ENCODE peak calls at places on chromosomes 6 and 20, in ten cellular contexts. One of them, this sample, is unnamed.

GRCh38 chr6:837380-837779 is 144.4 kb upstream of the EXOC2 start:
- DNase-seq in body of pancreas: no peak
- DNase-seq in fibroblast of mammary gland: no peak
- DNase-seq in mesenchymal stem cell: no peak
- DNase-seq in lower leg skin: no peak
- DNase-seq in IMR-90: no peak
- DNase-seq in GM23248: no peak
- DNase-seq in cardiac fibroblast: no peak
- DNase-seq in fibroblast of villous mesenchyme: peak; percentile 40
- DNase-seq in OCI-LY7: no peak
- DNase-seq in this sample: no peak

GRCh38 chr6:5466459-5466858 is 205.1 kb downstream of the FARS2 start:
- DNase-seq in body of pancreas: no peak
- DNase-seq in fibroblast of mammary gland: peak; percentile 76
- DNase-seq in mesenchymal stem cell: peak; percentile 86
- DNase-seq in lower leg skin: no peak
- DNase-seq in IMR-90: peak; percentile 88
- DNase-seq in GM23248: peak; percentile 88
- DNase-seq in cardiac fibroblast: peak; percentile 69
- DNase-seq in fibroblast of villous mesenchyme: peak; percentile 73
- DNase-seq in OCI-LY7: no peak
- DNase-seq in this sample: peak; percentile 70

GRCh38 chr6:42512498-42513042 is 51.3 kb upstream of the UBR2 start:
- DNase-seq in body of pancreas: no peak
- DNase-seq in fibroblast of mammary gland: no peak
- DNase-seq in mesenchymal stem cell: peak; percentile 24
- DNase-seq in lower leg skin: no peak
- DNase-seq in IMR-90: no peak
- DNase-seq in GM23248: no peak
- DNase-seq in cardiac fibroblast: no peak
- DNase-seq in fibroblast of villous mesenchyme: no peak
- DNase-seq in OCI-LY7: no peak
- DNase-seq in this sample: no peak

GRCh38 chr6:142474446-142475289 is 172.9 kb downstream of the ADGRG6 start:
- DNase-seq in body of pancreas: peak; percentile 19
- DNase-seq in fibroblast of mammary gland: peak; percentile 70
- DNase-seq in mesenchymal stem cell: peak; percentile 67
- DNase-seq in lower leg skin: no peak
- DNase-seq in IMR-90: peak; percentile 76
- DNase-seq in GM23248: peak; percentile 65
- DNase-seq in cardiac fibroblast: peak; percentile 74
- DNase-seq in fibroblast of villous mesenchyme: peak; percentile 73
- DNase-seq in OCI-LY7: peak; percentile 47
- DNase-seq in this sample: peak; percentile 76

GRCh38 chr6:148593813-148594170 is 153.0 kb upstream of the UST start:
- DNase-seq in body of pancreas: no peak
- DNase-seq in fibroblast of mammary gland: peak; percentile 70
- DNase-seq in mesenchymal stem cell: peak; percentile 77
- DNase-seq in lower leg skin: no peak
- DNase-seq in IMR-90: no peak
- DNase-seq in GM23248: peak; percentile 29
- DNase-seq in cardiac fibroblast: peak; percentile 19
- DNase-seq in fibroblast of villous mesenchyme: peak; percentile 66
- DNase-seq in OCI-LY7: no peak
- DNase-seq in this sample: no peak

GRCh38 chr6:143750945-143751344 is 73.2 kb downstream of the PHACTR2 start:
- DNase-seq in body of pancreas: no peak
- DNase-seq in fibroblast of mammary gland: no peak
- DNase-seq in mesenchymal stem cell: no peak
- DNase-seq in lower leg skin: no peak
- DNase-seq in IMR-90: no peak
- DNase-seq in GM23248: no peak
- DNase-seq in cardiac fibroblast: no peak
- DNase-seq in fibroblast of villous mesenchyme: no peak
- DNase-seq in OCI-LY7: no peak
- DNase-seq in this sample: no peak

GRCh38 chr6:29516108-29516507 is 28.4 kb upstream of the MAS1L start:
- DNase-seq in body of pancreas: no peak
- DNase-seq in fibroblast of mammary gland: peak; percentile 73
- DNase-seq in mesenchymal stem cell: no peak
- DNase-seq in lower leg skin: no peak
- DNase-seq in IMR-90: peak; percentile 5
- DNase-seq in GM23248: peak; percentile 57
- DNase-seq in cardiac fibroblast: no peak
- DNase-seq in fibroblast of villous mesenchyme: peak; percentile 4
- DNase-seq in OCI-LY7: no peak
- DNase-seq in this sample: peak; percentile 7

GRCh38 chr20:50260480-50261221 is 70.0 kb downstream of the CEBPB start:
- DNase-seq in body of pancreas: no peak
- DNase-seq in fibroblast of mammary gland: no peak
- DNase-seq in mesenchymal stem cell: no peak
- DNase-seq in lower leg skin: no peak
- DNase-seq in IMR-90: no peak
- DNase-seq in GM23248: peak; percentile 29
- DNase-seq in cardiac fibroblast: no peak
- DNase-seq in fibroblast of villous mesenchyme: no peak
- DNase-seq in OCI-LY7: no peak
- DNase-seq in this sample: no peak

GRCh38 chr6:170042596-170043118 is 248.2 kb downstream of the DLL1 start:
- DNase-seq in body of pancreas: no peak
- DNase-seq in fibroblast of mammary gland: no peak
- DNase-seq in mesenchymal stem cell: no peak
- DNase-seq in lower leg skin: no peak
- DNase-seq in IMR-90: no peak
- DNase-seq in GM23248: no peak
- DNase-seq in cardiac fibroblast: no peak
- DNase-seq in fibroblast of villous mesenchyme: no peak
- DNase-seq in OCI-LY7: no peak
- DNase-seq in this sample: no peak

GRCh38 chr20:51379601-51380341 is 162.7 kb downstream of the NFATC2 start:
- DNase-seq in body of pancreas: no peak
- DNase-seq in fibroblast of mammary gland: peak; percentile 38
- DNase-seq in mesenchymal stem cell: no peak
- DNase-seq in lower leg skin: no peak
- DNase-seq in IMR-90: no peak
- DNase-seq in GM23248: no peak
- DNase-seq in cardiac fibroblast: no peak
- DNase-seq in fibroblast of villous mesenchyme: no peak
- DNase-seq in OCI-LY7: no peak
- DNase-seq in this sample: no peak

GRCh38 chr6:134347916-134348805 is 30.2 kb upstream of the SGK1 start:
- DNase-seq in body of pancreas: no peak
- DNase-seq in fibroblast of mammary gland: peak; percentile 99
- DNase-seq in mesenchymal stem cell: peak; percentile 72
- DNase-seq in lower leg skin: peak; percentile 49
- DNase-seq in IMR-90: peak; percentile 96
- DNase-seq in GM23248: peak; percentile 93
- DNase-seq in cardiac fibroblast: peak; percentile 82
- DNase-seq in fibroblast of villous mesenchyme: peak; percentile 85
- DNase-seq in OCI-LY7: no peak
- DNase-seq in this sample: peak; percentile 91

GRCh38 chr6:96391776-96392175 is 129.8 kb upstream of the UFL1 start:
- DNase-seq in body of pancreas: peak; percentile 31
- DNase-seq in fibroblast of mammary gland: no peak
- DNase-seq in mesenchymal stem cell: no peak
- DNase-seq in lower leg skin: no peak
- DNase-seq in IMR-90: no peak
- DNase-seq in GM23248: peak; percentile 1
- DNase-seq in cardiac fibroblast: peak; percentile 0
- DNase-seq in fibroblast of villous mesenchyme: no peak
- DNase-seq in OCI-LY7: no peak
- DNase-seq in this sample: no peak

GRCh38 chr6:140001851-140002301 is 627.4 kb upstream of the CITED2 start:
- DNase-seq in body of pancreas: no peak
- DNase-seq in fibroblast of mammary gland: peak; percentile 75
- DNase-seq in mesenchymal stem cell: no peak
- DNase-seq in lower leg skin: no peak
- DNase-seq in IMR-90: peak; percentile 67
- DNase-seq in GM23248: peak; percentile 72
- DNase-seq in cardiac fibroblast: peak; percentile 39
- DNase-seq in fibroblast of villous mesenchyme: no peak
- DNase-seq in OCI-LY7: no peak
- DNase-seq in this sample: no peak

DNA sequence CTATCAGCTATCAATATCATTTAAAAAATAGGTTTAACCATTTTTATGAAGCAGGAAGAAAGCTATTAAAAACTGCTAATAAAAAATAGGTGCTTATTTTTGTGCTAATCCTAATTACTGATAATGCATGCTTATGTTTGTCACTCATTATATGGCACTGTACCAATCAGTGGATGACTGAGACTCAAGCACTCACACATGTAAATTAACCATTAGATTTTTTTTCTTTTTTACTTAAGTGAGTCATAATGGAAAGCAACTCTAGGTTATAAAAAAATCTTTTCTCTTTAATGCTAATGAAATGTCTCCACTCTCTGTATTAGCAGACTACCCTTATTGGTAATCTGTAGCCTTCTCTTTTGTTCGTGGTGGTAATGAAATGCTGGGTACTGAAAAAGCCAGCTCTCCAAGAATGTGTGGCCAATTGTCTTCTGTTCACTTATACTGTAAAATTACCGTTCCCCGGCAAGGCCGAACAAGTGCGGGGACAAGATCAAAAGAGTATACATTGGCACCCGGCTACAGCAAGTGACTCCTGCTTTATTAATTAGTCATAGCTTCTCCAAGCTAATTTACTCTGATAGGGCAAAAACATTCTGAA is 69.0 kb downstream of the AFG1L start:
- DNase-seq in body of pancreas: no peak
- DNase-seq in fibroblast of mammary gland: no peak
- DNase-seq in mesenchymal stem cell: no peak
- DNase-seq in lower leg skin: no peak
- DNase-seq in IMR-90: no peak
- DNase-seq in GM23248: peak; percentile 13
- DNase-seq in cardiac fibroblast: no peak
- DNase-seq in fibroblast of villous mesenchyme: no peak
- DNase-seq in OCI-LY7: no peak
- DNase-seq in this sample: no peak
- H3K4me3 ChIP-seq in body of pancreas: no peak overlapping the region
- H3K4me3 ChIP-seq in fibroblast of mammary gland: no peak overlapping the region
- H3K4me3 ChIP-seq in mesenchymal stem cell: no peak overlapping the region
- H3K4me3 ChIP-seq in lower leg skin: no peak overlapping the region
- H3K4me3 ChIP-seq in IMR-90: no peak overlapping the region
- H3K4me3 ChIP-seq in GM23248: no peak overlapping the region
- H3K4me3 ChIP-seq in cardiac fibroblast: no peak overlapping the region
- H3K4me3 ChIP-seq in fibroblast of villous mesenchyme: no peak overlapping the region
- H3K4me3 ChIP-seq in OCI-LY7: no peak overlapping the region
- H3K4me3 ChIP-seq in this sample: no peak overlapping the region

GRCh38 chr20:59026904-59027745 is 5.0 kb downstream of the ATP5F1E start:
- DNase-seq in body of pancreas: no peak
- DNase-seq in fibroblast of mammary gland: no peak
- DNase-seq in mesenchymal stem cell: no peak
- DNase-seq in lower leg skin: no peak
- DNase-seq in IMR-90: no peak
- DNase-seq in GM23248: no peak
- DNase-seq in cardiac fibroblast: no peak
- DNase-seq in fibroblast of villous mesenchyme: no peak
- DNase-seq in OCI-LY7: no peak
- DNase-seq in this sample: no peak
- H3K4me3 ChIP-seq in body of pancreas: no peak overlapping the region
- H3K4me3 ChIP-seq in fibroblast of mammary gland: no peak overlapping the region
- H3K4me3 ChIP-seq in mesenchymal stem cell: no peak overlapping the region
- H3K4me3 ChIP-seq in lower leg skin: no peak overlapping the region
- H3K4me3 ChIP-seq in IMR-90: no peak overlapping the region
- H3K4me3 ChIP-seq in GM23248: no peak overlapping the region
- H3K4me3 ChIP-seq in cardiac fibroblast: no peak overlapping the region
- H3K4me3 ChIP-seq in fibroblast of villous mesenchyme: no peak overlapping the region
- H3K4me3 ChIP-seq in OCI-LY7: no peak overlapping the region
- H3K4me3 ChIP-seq in this sample: no peak overlapping the region

DNA sequence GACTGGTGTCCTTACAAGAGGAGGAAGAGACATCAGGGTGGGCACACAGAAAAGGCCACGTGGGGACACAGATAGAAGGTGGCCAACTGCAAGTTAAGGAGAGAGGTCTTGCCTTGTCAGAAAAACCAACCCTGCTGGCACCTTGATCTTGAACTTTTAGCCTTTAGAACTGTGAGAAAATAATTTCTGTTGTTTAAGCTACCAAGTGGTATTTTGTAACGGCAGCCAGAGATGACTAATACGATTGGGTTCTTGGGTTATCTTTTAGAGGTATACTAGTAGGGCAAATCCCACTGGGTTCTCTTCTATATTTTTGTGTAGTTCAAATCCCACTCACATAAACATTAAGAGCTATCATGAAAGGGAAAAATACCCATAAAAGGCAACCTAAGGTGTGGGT is 31.9 kb upstream of the ZBTB24 start:
- DNase-seq in body of pancreas: no peak
- DNase-seq in fibroblast of mammary gland: no peak
- DNase-seq in mesenchymal stem cell: no peak
- DNase-seq in lower leg skin: no peak
- DNase-seq in IMR-90: no peak
- DNase-seq in GM23248: no peak
- DNase-seq in cardiac fibroblast: no peak
- DNase-seq in fibroblast of villous mesenchyme: no peak
- DNase-seq in OCI-LY7: no peak
- DNase-seq in this sample: no peak
- H3K4me3 ChIP-seq in body of pancreas: no peak overlapping the region
- H3K4me3 ChIP-seq in fibroblast of mammary gland: no peak overlapping the region
- H3K4me3 ChIP-seq in mesenchymal stem cell: no peak overlapping the region
- H3K4me3 ChIP-seq in lower leg skin: no peak overlapping the region
- H3K4me3 ChIP-seq in IMR-90: no peak overlapping the region
- H3K4me3 ChIP-seq in GM23248: no peak overlapping the region
- H3K4me3 ChIP-seq in cardiac fibroblast: no peak overlapping the region
- H3K4me3 ChIP-seq in fibroblast of villous mesenchyme: no peak overlapping the region
- H3K4me3 ChIP-seq in OCI-LY7: no peak overlapping the region
- H3K4me3 ChIP-seq in this sample: no peak overlapping the region

DNA sequence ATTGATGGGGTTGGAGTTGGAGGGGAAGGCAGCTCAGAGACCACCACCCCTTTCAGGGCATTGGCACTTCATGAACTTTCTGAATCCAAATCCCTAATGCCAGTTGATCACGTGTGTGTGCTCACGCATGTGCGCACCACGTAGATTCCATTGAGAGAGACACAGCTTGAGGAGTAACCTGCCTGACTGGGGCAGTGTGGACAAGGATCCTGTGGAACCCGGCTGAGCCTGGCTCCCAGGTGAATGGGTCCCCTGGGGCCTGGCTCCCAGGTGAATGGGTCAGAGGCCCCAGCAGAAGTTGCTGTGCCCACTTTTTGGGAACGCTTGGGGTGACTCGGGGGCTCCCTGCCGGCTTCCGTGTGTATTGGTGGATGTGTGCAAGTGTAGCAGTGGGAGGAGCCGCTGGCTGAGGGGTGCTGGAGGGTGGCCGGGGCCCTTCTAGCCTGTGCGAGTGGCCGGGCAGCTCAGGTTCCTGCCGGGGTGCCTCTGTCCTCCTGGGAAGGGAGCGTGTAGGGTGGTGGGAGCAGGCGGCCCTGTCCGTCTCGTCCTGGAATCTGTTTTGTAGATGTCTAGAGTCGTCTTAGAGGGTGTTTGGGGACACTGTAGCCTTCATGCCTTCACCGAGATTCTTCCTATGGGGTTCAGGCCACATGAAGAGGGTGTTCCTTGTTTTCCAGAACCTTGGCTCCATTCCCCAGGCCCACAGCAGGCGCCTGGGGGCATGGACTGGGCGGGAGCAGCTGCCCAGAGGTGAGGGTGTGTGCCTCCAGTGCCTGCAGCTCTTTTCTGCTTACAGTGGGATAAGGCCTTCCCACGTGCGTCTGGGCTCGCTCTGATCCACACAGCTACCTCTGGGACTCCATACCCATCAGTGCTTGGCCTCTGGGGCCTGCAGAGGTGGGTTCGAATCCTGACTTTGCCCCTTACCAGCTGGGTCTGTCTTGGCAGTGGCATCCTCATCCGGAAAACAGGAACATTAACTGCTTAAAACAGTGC is 3.2 kb downstream of the RBM38 start:
- DNase-seq in body of pancreas: no peak
- DNase-seq in fibroblast of mammary gland: no peak
- DNase-seq in mesenchymal stem cell: no peak
- DNase-seq in lower leg skin: no peak
- DNase-seq in IMR-90: no peak
- DNase-seq in GM23248: no peak
- DNase-seq in cardiac fibroblast: no peak
- DNase-seq in fibroblast of villous mesenchyme: no peak
- DNase-seq in OCI-LY7: no peak
- DNase-seq in this sample: no peak
- H3K4me3 ChIP-seq in body of pancreas: no peak overlapping the region
- H3K4me3 ChIP-seq in fibroblast of mammary gland: no peak overlapping the region
- H3K4me3 ChIP-seq in mesenchymal stem cell: no peak overlapping the region
- H3K4me3 ChIP-seq in lower leg skin: no peak overlapping the region
- H3K4me3 ChIP-seq in IMR-90: no peak overlapping the region
- H3K4me3 ChIP-seq in GM23248: no peak overlapping the region
- H3K4me3 ChIP-seq in cardiac fibroblast: no peak overlapping the region
- H3K4me3 ChIP-seq in fibroblast of villous mesenchyme: no peak overlapping the region
- H3K4me3 ChIP-seq in OCI-LY7: peak overlapping the region; percentile 99
- H3K4me3 ChIP-seq in this sample: no peak overlapping the region